ENCODE peak calls at places on chromosomes 11 and 22, in four cellular contexts. C is mammary epithelial cell, Q is kidney epithelial cell, V is cardiac muscle cell. N is an unnamed sample.

GRCh38 chr11:75273331-75273988 is 32.9 kb downstream of the TPBGL start:
- DNase-seq in C (no peak), Q (no peak), V (no peak), N (no peak)

GRCh38 chr11:62726156-62727006 is 876 bp downstream of the HNRNPUL2 start:
- DNase-seq in C (no peak), Q (no peak), V (no peak), N (no peak)

GRCh38 chr11:117809236-117810055 is 12.4 kb upstream of the DSCAML1 start:
- DNase-seq in C (peak), Q (no peak), V (peak), N (no peak)

GRCh38 chr11:109422755-109423113 is 744 bp downstream of the C11orf87 start:
- DNase-seq in C (peak), Q (no peak), V (no peak), N (no peak)

GRCh38 chr11:93921695-93922468 is 71.5 kb upstream of the VSTM5 start:
- DNase-seq in C (peak), Q (no peak), V (peak), N (peak)

GRCh38 chr11:110095554-110095953 is 2.4 kb downstream of the ZC3H12C start:
- DNase-seq in C (peak), Q (no peak), V (no peak), N (no peak)

GRCh38 chr11:116611998-116612620 is 160.7 kb downstream of the BUD13 start:
- DNase-seq in C (no peak), Q (no peak), V (no peak), N (no peak)

GRCh38 chr11:10392680-10393079 is 62.4 kb upstream of the AMPD3 start:
- DNase-seq in C (no peak), Q (no peak), V (no peak), N (no peak)

GRCh38 chr11:28274216-28274615 is 166.0 kb downstream of the METTL15 start:
- DNase-seq in C (no peak), Q (no peak), V (no peak), N (no peak)

GRCh38 chr11:17314232-17314547 is 37.4 kb upstream of the NCR3LG1 start:
- DNase-seq in C (peak), Q (peak), V (peak), N (no peak)

GRCh38 chr11:1199689-1200610 is 22.9 kb upstream of the MUC5B start:
- DNase-seq in C (peak), Q (no peak), V (no peak), N (no peak)

GRCh38 chr11:30326114-30326783 is 3.3 kb downstream of the ARL14EP start:
- DNase-seq in C (no peak), Q (no peak), V (no peak), N (no peak)

GRCh38 chr11:17012712-17013547 is 1.3 kb downstream of the PLEKHA7 start:
- DNase-seq in C (peak), Q (peak), V (peak), N (no peak)

GRCh38 chr22:46682011-46682731 is 55.9 kb downstream of the CERK start:
- DNase-seq in C (no peak), Q (no peak), V (no peak), N (no peak)

GRCh38 chr11:61747389-61748285 is 4.8 kb upstream of the MYRF start:
- DNase-seq in C (peak), Q (no peak), V (peak), N (peak)

GRCh38 chr11:45025716-45026492 is 75.2 kb upstream of the TP53I11 start:
- DNase-seq in C (no peak), Q (no peak), V (no peak), N (no peak)

GRCh38 chr11:15229069-15229468 is 114.3 kb downstream of the INSC start:
- DNase-seq in C (no peak), Q (no peak), V (no peak), N (no peak)

GRCh38 chr11:78241475-78241874 is 52.8 kb downstream of the USP35 start:
- DNase-seq in C (no peak), Q (no peak), V (no peak), N (no peak)

GRCh38 chr11:78248191-78248590 is 59.5 kb downstream of the USP35 start:
- DNase-seq in C (no peak), Q (no peak), V (no peak), N (no peak)

GRCh38 chr11:78248903-78249302 is 60.2 kb downstream of the USP35 start:
- DNase-seq in C (no peak), Q (no peak), V (no peak), N (no peak)

GRCh38 chr11:78244080-78244479 is 55.4 kb downstream of the USP35 start:
- DNase-seq in C (no peak), Q (no peak), V (no peak), N (no peak)

GRCh38 chr11:78244546-78245315 is 56.0 kb downstream of the USP35 start:
- DNase-seq in C (no peak), Q (no peak), V (no peak), N (no peak)
- TF ChIP-seq CTCF in C (no peak), Q (no peak), V (no peak), N (no peak)

GRCh38 chr11:67646535-67647336 is 3.8 kb downstream of the ACY3 start:
- DNase-seq in C (no peak), Q (no peak), V (no peak), N (no peak)
- TF ChIP-seq CTCF in C (no peak), Q (no peak), V (no peak), N (no peak)

GRCh38 chr11:63837719-63838118 is 1.2 kb upstream of the MARK2 start:
- DNase-seq in C (no peak), Q (no peak), V (no peak), N (no peak)

GRCh38 chr11:63840356-63841060 is 1.6 kb downstream of the MARK2 start:
- DNase-seq in C (peak), Q (no peak), V (no peak), N (no peak)

GRCh38 chr11:63839508-63840355 is 822 bp downstream of the MARK2 start:
- DNase-seq in C (peak), Q (no peak), V (peak), N (no peak)

GRCh38 chr11:63838150-63838681 is 694 bp upstream of the MARK2 start:
- DNase-seq in C (no peak), Q (no peak), V (no peak), N (no peak)

GRCh38 chr11:63838682-63839507 is at the start of gene MARK2:
- DNase-seq in C (peak), Q (peak), V (peak), N (peak)
- TF ChIP-seq CTCF in C (no peak), Q (no peak), V (no peak), N (no peak)

GRCh38 chr11:37525336-37525735 is 927.3 kb upstream of the RAG2 start:
- DNase-seq in C (no peak), Q (no peak), V (no peak), N (no peak)
- TF ChIP-seq CTCF in C (no peak), Q (no peak), V (peak), N (no peak)

GRCh38 chr11:126115253-126115540 is 52.5 kb upstream of the CDON start:
- DNase-seq in C (no peak), Q (no peak), V (no peak), N (no peak)

GRCh38 chr11:126113963-126114362 is 51.3 kb upstream of the CDON start:
- DNase-seq in C (no peak), Q (no peak), V (no peak), N (no peak)

GRCh38 chr11:126113515-126113957 is 50.9 kb upstream of the CDON start:
- DNase-seq in C (peak), Q (peak), V (peak), N (no peak)

GRCh38 chr11:126114486-126115252 is 52.0 kb upstream of the CDON start:
- DNase-seq in C (no peak), Q (no peak), V (no peak), N (no peak)

GRCh38 chr11:126115820-126116319 is 53.2 kb upstream of the CDON start:
- DNase-seq in C (no peak), Q (peak), V (no peak), N (no peak)
- TF ChIP-seq CTCF in C (no peak), Q (peak), V (peak), N (no peak)

DNA sequence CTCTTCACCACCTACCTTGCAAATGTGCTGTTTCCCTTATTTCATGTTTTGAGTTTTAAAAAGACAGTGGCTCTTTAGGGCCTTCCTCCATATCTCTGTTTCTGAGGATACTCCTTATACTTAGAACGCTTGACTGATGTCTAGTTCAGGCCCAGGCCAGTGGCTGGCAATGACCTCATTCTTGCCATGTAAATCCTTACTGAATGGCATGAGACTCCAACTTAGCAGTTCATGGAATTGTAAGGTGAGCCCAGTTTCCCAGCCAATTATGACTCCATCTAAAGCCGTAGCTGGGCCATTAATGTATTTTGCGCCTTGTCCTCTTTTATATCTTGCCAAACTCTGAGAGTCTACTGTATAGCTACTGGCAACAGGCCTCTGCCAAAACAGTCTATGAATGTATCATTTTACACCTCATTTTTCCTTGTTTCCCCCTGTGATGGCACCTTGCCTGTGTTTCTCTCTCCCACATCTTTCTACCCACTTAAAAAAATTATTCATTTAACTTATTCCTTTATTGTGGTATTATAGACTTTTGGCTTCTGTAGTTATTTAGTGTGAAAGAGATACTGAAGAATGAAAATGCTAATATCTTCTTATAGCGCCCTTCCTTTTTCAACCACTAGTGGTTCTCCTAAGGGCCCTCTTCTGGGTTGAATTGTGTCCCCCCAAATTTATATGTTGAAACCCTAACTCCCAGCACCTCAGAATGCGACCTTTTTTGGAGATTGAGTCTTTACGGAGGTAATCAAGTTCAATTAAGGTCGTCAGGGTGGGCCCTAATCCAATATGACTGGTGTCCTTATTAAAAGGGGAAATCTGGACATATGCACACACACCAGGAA is 67.4 kb downstream of the ZNRF3 start:
- DNase-seq in C (no peak), Q (no peak), V (no peak), N (no peak)
- TF ChIP-seq CTCF in C (no peak), Q (no peak), V (no peak), N (no peak)

GRCh38 chr11:2445107-2445947 is 519 bp downstream of the KCNQ1 start:
- DNase-seq in C (no peak), Q (no peak), V (peak), N (peak)
- TF ChIP-seq CTCF in C (no peak), Q (no peak), V (no peak), N (no peak)

DNA sequence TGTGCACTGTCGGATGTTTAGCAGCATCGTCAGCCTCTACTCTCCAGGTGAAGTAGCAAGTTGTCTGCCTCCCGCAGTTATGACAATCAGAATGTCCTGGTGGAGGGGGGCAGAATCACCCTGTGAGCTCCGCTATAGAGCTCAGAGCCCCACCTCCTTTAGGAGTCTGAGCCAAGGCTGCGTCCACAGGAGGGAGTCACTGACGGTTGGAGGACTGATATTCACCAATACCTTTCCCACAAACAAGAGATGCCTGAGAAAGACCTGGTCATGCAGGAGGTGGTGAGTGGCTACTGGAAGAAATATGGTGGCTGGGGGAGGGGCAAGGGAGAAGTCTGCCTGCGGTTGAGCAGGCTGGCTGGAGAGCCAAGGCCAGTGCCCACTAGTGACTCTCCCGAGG is 41.7 kb upstream of the ADA2 start:
- DNase-seq in C (no peak), Q (no peak), V (peak), N (no peak)
- TF ChIP-seq CTCF in C (no peak), Q (no peak), V (no peak), N (no peak)

DNA sequence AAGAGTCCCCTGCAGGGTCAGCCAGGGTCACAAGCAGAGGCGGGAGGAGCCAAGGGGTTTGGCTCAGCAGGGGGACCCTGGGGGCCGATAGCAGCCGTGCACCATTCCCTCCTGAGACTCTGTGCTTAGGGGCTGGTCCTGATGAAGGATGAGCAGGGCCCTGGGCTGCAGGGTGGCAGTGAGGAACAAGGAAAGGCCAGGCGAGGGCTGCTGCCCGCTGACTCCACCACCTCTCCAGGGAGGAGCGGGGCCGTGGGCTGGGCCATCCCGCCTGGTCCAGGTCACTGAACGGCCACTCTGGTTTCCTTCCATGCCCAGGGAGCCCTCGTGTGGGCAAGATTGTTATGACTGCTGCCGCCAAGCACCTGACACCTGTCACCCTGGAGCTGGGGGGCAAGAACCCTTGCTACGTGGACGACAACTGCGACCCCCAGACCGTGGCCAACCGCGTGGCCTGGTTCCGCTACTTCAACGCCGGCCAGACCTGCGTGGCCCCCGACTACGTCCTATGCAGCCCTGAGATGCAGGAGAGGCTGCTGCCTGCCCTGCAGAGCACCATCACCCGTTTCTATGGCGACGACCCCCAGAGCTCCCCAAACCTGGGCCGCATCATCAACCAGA is 9.2 kb upstream of the NDUFS8 start:
- DNase-seq in C (no peak), Q (no peak), V (peak), N (no peak)
- TF ChIP-seq CTCF in C (peak), Q (peak), V (peak), N (peak)